ENCODE peak calls at places on chromosomes 11 and 22, in nine cellular contexts. Q is fibroblast of the aortic adventitia; F is activated B cell treated with CpG ODN at 0.5 μM for 24 hours; P is stimulated activated CD8-positive, alpha-beta memory T cell treated with anti-CD3 and anti-CD28 coated beads, Interleukin-7, amount 100 ng/mL, for 24 hours; A is stimulated activated CD4-positive, alpha-beta T cell treated with anti-CD3 and anti-CD28 coated beads, Interleukin-15, amount 100 ng/mL, for 1 hour; U is hepatic stellate cell; Y is left lung; H is cardiac muscle cell; C is mucosa of descending colon. V is an unnamed sample.

GRCh38 chr22:24505337-24505736 is 10.2 kb downstream of the UPB1 start:
- DNase-seq in Q (peak), F (no peak), P (no peak), A (no peak), U (no peak), Y (no peak), H (no peak), C (no peak), V (no peak)

GRCh38 chr22:29636751-29637150 is 33.3 kb downstream of the NF2 start:
- DNase-seq in Q (no peak), F (no peak), P (no peak), A (no peak), U (no peak), Y (no peak), H (no peak), C (no peak), V (peak)

GRCh38 chr11:100630898-100631297 is 56.2 kb upstream of the ARHGAP42 start:
- DNase-seq in Q (no peak), F (no peak), P (no peak), A (no peak), U (no peak), Y (no peak), H (no peak), C (no peak), V (peak)

GRCh38 chr11:68750197-68750987 is 928 bp downstream of the TESMIN start:
- DNase-seq in Q (no peak), F (peak), P (no peak), A (no peak), U (no peak), Y (peak), H (no peak), C (peak), V (no peak)

GRCh38 chr11:120540744-120541143 is 29.2 kb downstream of the GRIK4 start:
- DNase-seq in Q (no peak), F (no peak), P (no peak), A (no peak), U (no peak), Y (peak), H (no peak), C (no peak), V (no peak)

GRCh38 chr11:61899146-61899841 is 7.9 kb upstream of the FADS3 start:
- DNase-seq in Q (peak), F (peak), P (peak), A (peak), U (peak), Y (peak), H (peak), C (peak), V (peak)

GRCh38 chr22:42294034-42294985 is 23.9 kb upstream of the TCF20 start:
- DNase-seq in Q (peak), F (no peak), P (no peak), A (no peak), U (peak), Y (no peak), H (peak), C (peak), V (peak)

GRCh38 chr11:18171377-18172000 is 1.1 kb upstream of the MRGPRX4 start:
- DNase-seq in Q (no peak), F (no peak), P (no peak), A (no peak), U (peak), Y (no peak), H (peak), C (no peak), V (peak)

GRCh38 chr22:19884954-19885751 is 30.5 kb upstream of the GNB1L start:
- DNase-seq in Q (no peak), F (no peak), P (no peak), A (no peak), U (no peak), Y (peak), H (no peak), C (no peak), V (no peak)

GRCh38 chr22:36775589-36775965 is 342 bp downstream of the IFT27 start:
- DNase-seq in Q (peak), F (no peak), P (no peak), A (no peak), U (no peak), Y (no peak), H (peak), C (peak), V (peak)